ENCODE peak calls at places on chromosomes 1 and 21, in four cellular contexts. E is NCI-H1417, M is cardiac muscle cell, D is GM23248. H is an unnamed sample.

GRCh38 chr1:11453742-11454442 is 25.1 kb upstream of the DISP3 start:
- DNase-seq in D (no peak), M (no peak), E (no peak), H (peak)

GRCh38 chr1:59879556-59879955 is 47.0 kb downstream of the CYP2J2 start:
- DNase-seq in D (peak), M (peak), E (no peak), H (peak)

GRCh38 chr1:54825696-54826095 is 24.6 kb upstream of the TTC22 start:
- DNase-seq in M (no peak), D (no peak), E (no peak), H (no peak)

GRCh38 chr1:20426371-20426770 is 59.6 kb downstream of the CAMK2N1 start:
- DNase-seq in M (no peak), D (no peak), E (no peak), H (no peak)

GRCh38 chr1:203219934-203220333 is 9.5 kb downstream of the CHIT1 start:
- DNase-seq in M (peak), E (no peak), D (no peak), H (no peak)

GRCh38 chr1:223639333-223639749 is 26.2 kb downstream of the CAPN8 start:
- DNase-seq in E (no peak), M (no peak), D (no peak), H (no peak)

GRCh38 chr1:230807029-230807428 is 59.8 kb downstream of the CAPN9 start:
- DNase-seq in D (no peak), M (no peak), E (no peak), H (no peak)

GRCh38 chr1:163980391-163980790 is 578.6 kb upstream of the PBX1 start:
- DNase-seq in M (no peak), D (no peak), E (peak), H (peak)

GRCh38 chr21:41973861-41974751 is 20.3 kb upstream of the C2CD2 start:
- DNase-seq in M (no peak), D (no peak), E (no peak), H (no peak)

GRCh38 chr1:54814148-54814498 is 13.0 kb upstream of the TTC22 start:
- DNase-seq in D (no peak), E (no peak), M (no peak), H (no peak)

GRCh38 chr1:15696956-15697521 is 12.9 kb downstream of the PLEKHM2 start:
- DNase-seq in D (no peak), E (no peak), M (no peak), H (no peak)

GRCh38 chr1:181424786-181425403 is 58.4 kb upstream of the CACNA1E start:
- DNase-seq in E (peak), D (peak), M (peak), H (peak)

GRCh38 chr1:95021085-95021484 is 51.7 kb downstream of the ALG14 start:
- DNase-seq in M (no peak), E (no peak), D (no peak), H (no peak)

GRCh38 chr21:46599251-46599572 is 5.7 kb downstream of the S100B start:
- DNase-seq in D (peak), E (peak), M (peak), H (no peak)

GRCh38 chr1:18928406-18928805 is 26.1 kb upstream of the ALDH4A1 start:
- DNase-seq in M (no peak), D (no peak), E (no peak), H (no peak)

GRCh38 chr1:185441608-185442007 is 124.6 kb upstream of the IVNS1ABP start:
- DNase-seq in D (peak), M (no peak), E (no peak), H (no peak)

GRCh38 chr1:37905624-37906196 is 41.1 kb downstream of the INPP5B start:
- DNase-seq in M (no peak), E (no peak), D (no peak), H (no peak)

GRCh38 chr1:243443557-243443956 is 187.7 kb downstream of the SDCCAG8 start:
- DNase-seq in E (no peak), M (no peak), D (no peak), H (no peak)

H was measured in DMS153.